ENCODE peak calls at places on chromosomes 16 and 17, in four cellular contexts. V, L, Q and U are unnamed samples.

GRCh38 chr16:8655184-8655717 is 19.2 kb upstream of the ABAT start:
- DNase-seq in Q (peak; percentile 28), L (no peak), V (no peak), U (no peak)

GRCh38 chr16:23803591-23804123 is 32.1 kb upstream of the PRKCB start:
- DNase-seq in V (peak; percentile 68), Q (peak; percentile 45), L (no peak), U (peak; percentile 88)

GRCh38 chr17:60598001-60598736 is 1.8 kb upstream of the PPM1D start:
- DNase-seq in V (no peak), Q (no peak), L (no peak), U (no peak)

GRCh38 chr16:89918453-89919347 is at the start of gene MC1R:
- DNase-seq in V (no peak), Q (peak; percentile 63), L (no peak), U (no peak)

GRCh38 chr17:67218385-67218950 is 26.5 kb downstream of the HELZ start:
- DNase-seq in Q (no peak), L (no peak), V (no peak), U (peak; percentile 30)

GRCh38 chr16:68643227-68643626 is 1.9 kb upstream of the CDH3 start:
- DNase-seq in Q (no peak), L (no peak), V (no peak), U (no peak)

GRCh38 chr17:67273900-67274299 is 28.9 kb upstream of the HELZ start:
- DNase-seq in L (no peak), Q (no peak), V (no peak), U (no peak)

GRCh38 chr16:4775005-4775404 is 8.0 kb upstream of the ZNF500 start:
- DNase-seq in L (no peak), Q (no peak), V (no peak), U (no peak)

GRCh38 chr16:88651276-88651988 is 579 bp upstream of the CYBA start:
- DNase-seq in L (no peak), V (peak; percentile 52), Q (no peak), U (peak; percentile 89)

GRCh38 chr16:17503331-17503730 is 32.6 kb upstream of the XYLT1 start:
- DNase-seq in Q (no peak), L (no peak), V (no peak), U (no peak)

GRCh38 chr17:19958023-19958422 is 19.6 kb downstream of the AKAP10 start:
- DNase-seq in V (no peak), Q (no peak), L (peak; percentile 87), U (no peak)

GRCh38 chr16:64892843-64893242 is 229.0 kb downstream of the CDH11 start:
- DNase-seq in L (peak; percentile 43), V (no peak), Q (no peak), U (no peak)

GRCh38 chr17:31792007-31792585 is 66.9 kb downstream of the COPRS start:
- DNase-seq in Q (no peak), V (no peak), L (no peak), U (no peak)

GRCh38 chr16:89150090-89150835 is 21.3 kb upstream of the CDH15 start:
- DNase-seq in Q (no peak), L (no peak), V (no peak), U (no peak)

GRCh38 chr17:52678211-52678610 is 519.7 kb upstream of the CA10 start:
- DNase-seq in L (no peak), V (no peak), Q (no peak), U (no peak)

GRCh38 chr16:8851761-8852403 is 16.9 kb downstream of the CARHSP1 start:
- DNase-seq in Q (no peak), V (no peak), L (no peak), U (peak; percentile 33)

GRCh38 chr17:35313875-35314409 is 59.5 kb downstream of the SLFN11 start:
- DNase-seq in V (no peak), Q (no peak), L (no peak), U (peak; percentile 70)

GRCh38 chr16:4351880-4352279 is 759 bp upstream of the PAM16 start:
- DNase-seq in Q (no peak), V (no peak), L (no peak), U (no peak)

GRCh38 chr16:62543516-62543915 is 507.3 kb upstream of the CDH8 start:
- DNase-seq in L (no peak), Q (no peak), V (no peak), U (no peak)